ENCODE peak calls at places on chromosomes 3 and 15, in nine cellular contexts. One of them, this sample, is unnamed.

GRCh38 chr3:153443961-153444360 is 281.9 kb downstream of the RAP2B start:
- DNase-seq in astrocyte of the cerebellum: no peak
- DNase-seq in sigmoid colon: no peak
- DNase-seq in A549: no peak
- DNase-seq in lower lobe of right lung: no peak
- DNase-seq in HAP-1: peak; percentile 33
- DNase-seq in astrocyte of the spinal cord: no peak
- DNase-seq in kidney epithelial cell: no peak
- DNase-seq in heart right ventricle: no peak
- DNase-seq in this sample: no peak

GRCh38 chr3:89113887-89114840 is 6.7 kb downstream of the EPHA3 start:
- DNase-seq in heart right ventricle: peak; percentile 72
- DNase-seq in lower lobe of right lung: peak; percentile 67
- DNase-seq in astrocyte of the cerebellum: peak; percentile 38
- DNase-seq in A549: no peak
- DNase-seq in astrocyte of the spinal cord: peak; percentile 74
- DNase-seq in kidney epithelial cell: peak; percentile 31
- DNase-seq in HAP-1: peak; percentile 86
- DNase-seq in sigmoid colon: peak; percentile 76
- DNase-seq in this sample: no peak

GRCh38 chr15:41506796-41507341 is 6.8 kb downstream of the LTK start:
- DNase-seq in lower lobe of right lung: no peak
- DNase-seq in kidney epithelial cell: no peak
- DNase-seq in astrocyte of the cerebellum: no peak
- DNase-seq in A549: no peak
- DNase-seq in astrocyte of the spinal cord: no peak
- DNase-seq in sigmoid colon: no peak
- DNase-seq in heart right ventricle: no peak
- DNase-seq in HAP-1: no peak
- DNase-seq in this sample: no peak

GRCh38 chr15:71518661-71519060 is 291.7 kb upstream of the NR2E3 start:
- DNase-seq in lower lobe of right lung: no peak
- DNase-seq in HAP-1: no peak
- DNase-seq in A549: no peak
- DNase-seq in kidney epithelial cell: no peak
- DNase-seq in astrocyte of the spinal cord: no peak
- DNase-seq in sigmoid colon: no peak
- DNase-seq in heart right ventricle: no peak
- DNase-seq in astrocyte of the cerebellum: no peak
- DNase-seq in this sample: no peak

GRCh38 chr3:39401983-39402382 is 4.5 kb upstream of the RPSA start:
- DNase-seq in lower lobe of right lung: no peak
- DNase-seq in astrocyte of the cerebellum: no peak
- DNase-seq in kidney epithelial cell: no peak
- DNase-seq in astrocyte of the spinal cord: no peak
- DNase-seq in A549: no peak
- DNase-seq in HAP-1: no peak
- DNase-seq in sigmoid colon: no peak
- DNase-seq in heart right ventricle: no peak
- DNase-seq in this sample: no peak

GRCh38 chr3:104887069-104887468 is 479.6 kb upstream of the ALCAM start:
- DNase-seq in A549: no peak
- DNase-seq in astrocyte of the cerebellum: no peak
- DNase-seq in sigmoid colon: no peak
- DNase-seq in lower lobe of right lung: no peak
- DNase-seq in astrocyte of the spinal cord: no peak
- DNase-seq in heart right ventricle: no peak
- DNase-seq in HAP-1: no peak
- DNase-seq in kidney epithelial cell: no peak
- DNase-seq in this sample: no peak

GRCh38 chr3:134694445-134694844 is 43.6 kb upstream of the KY start:
- DNase-seq in heart right ventricle: no peak
- DNase-seq in astrocyte of the cerebellum: no peak
- DNase-seq in kidney epithelial cell: no peak
- DNase-seq in A549: no peak
- DNase-seq in HAP-1: no peak
- DNase-seq in sigmoid colon: no peak
- DNase-seq in astrocyte of the spinal cord: no peak
- DNase-seq in lower lobe of right lung: no peak
- DNase-seq in this sample: no peak

GRCh38 chr15:62591842-62592838 is 427.1 kb upstream of the C2CD4B start:
- DNase-seq in lower lobe of right lung: no peak
- DNase-seq in astrocyte of the cerebellum: no peak
- DNase-seq in astrocyte of the spinal cord: peak; percentile 17
- DNase-seq in heart right ventricle: no peak
- DNase-seq in sigmoid colon: no peak
- DNase-seq in HAP-1: no peak
- DNase-seq in A549: no peak
- DNase-seq in kidney epithelial cell: no peak
- DNase-seq in this sample: no peak

GRCh38 chr15:44096596-44096995 is 98.5 kb downstream of the FRMD5 start:
- DNase-seq in astrocyte of the cerebellum: no peak
- DNase-seq in A549: no peak
- DNase-seq in astrocyte of the spinal cord: no peak
- DNase-seq in kidney epithelial cell: no peak
- DNase-seq in heart right ventricle: no peak
- DNase-seq in HAP-1: no peak
- DNase-seq in sigmoid colon: no peak
- DNase-seq in lower lobe of right lung: no peak
- DNase-seq in this sample: no peak

GRCh38 chr15:92012368-92012629 is 158.8 kb downstream of the SLCO3A1 start:
- DNase-seq in lower lobe of right lung: no peak
- DNase-seq in astrocyte of the spinal cord: no peak
- DNase-seq in kidney epithelial cell: no peak
- DNase-seq in HAP-1: no peak
- DNase-seq in astrocyte of the cerebellum: no peak
- DNase-seq in sigmoid colon: no peak
- DNase-seq in heart right ventricle: no peak
- DNase-seq in A549: no peak
- DNase-seq in this sample: no peak

GRCh38 chr3:184229424-184230080 is at the start of gene VWA5B2:
- DNase-seq in HAP-1: peak; percentile 81
- DNase-seq in heart right ventricle: peak; percentile 67
- DNase-seq in lower lobe of right lung: peak; percentile 66
- DNase-seq in A549: peak; percentile 80
- DNase-seq in astrocyte of the cerebellum: no peak
- DNase-seq in astrocyte of the spinal cord: peak; percentile 18
- DNase-seq in kidney epithelial cell: no peak
- DNase-seq in sigmoid colon: no peak
- DNase-seq in this sample: no peak

GRCh38 chr3:172622916-172623700 is 87.8 kb downstream of the NCEH1 start:
- DNase-seq in HAP-1: peak; percentile 57
- DNase-seq in lower lobe of right lung: no peak
- DNase-seq in A549: no peak
- DNase-seq in heart right ventricle: no peak
- DNase-seq in astrocyte of the cerebellum: peak; percentile 82
- DNase-seq in sigmoid colon: no peak
- DNase-seq in astrocyte of the spinal cord: peak; percentile 79
- DNase-seq in kidney epithelial cell: no peak
- DNase-seq in this sample: no peak

GRCh38 chr3:69420781-69421520 is 35.1 kb upstream of the FRMD4B start:
- DNase-seq in astrocyte of the spinal cord: no peak
- DNase-seq in heart right ventricle: no peak
- DNase-seq in kidney epithelial cell: no peak
- DNase-seq in HAP-1: no peak
- DNase-seq in lower lobe of right lung: no peak
- DNase-seq in sigmoid colon: no peak
- DNase-seq in A549: no peak
- DNase-seq in astrocyte of the cerebellum: no peak
- DNase-seq in this sample: no peak

GRCh38 chr3:132261501-132261900 is 55.7 kb upstream of the ACP3 start:
- DNase-seq in astrocyte of the spinal cord: no peak
- DNase-seq in astrocyte of the cerebellum: no peak
- DNase-seq in kidney epithelial cell: no peak
- DNase-seq in A549: no peak
- DNase-seq in sigmoid colon: no peak
- DNase-seq in HAP-1: no peak
- DNase-seq in lower lobe of right lung: no peak
- DNase-seq in heart right ventricle: no peak
- DNase-seq in this sample: no peak

GRCh38 chr15:67611803-67612369 is 69.4 kb downstream of the MAP2K5 start:
- DNase-seq in sigmoid colon: no peak
- DNase-seq in HAP-1: no peak
- DNase-seq in lower lobe of right lung: no peak
- DNase-seq in heart right ventricle: no peak
- DNase-seq in astrocyte of the spinal cord: no peak
- DNase-seq in astrocyte of the cerebellum: no peak
- DNase-seq in kidney epithelial cell: no peak
- DNase-seq in A549: no peak
- DNase-seq in this sample: no peak

GRCh38 chr3:108940568-108941285 is 13.0 kb downstream of the GUCA1C start:
- DNase-seq in sigmoid colon: no peak
- DNase-seq in lower lobe of right lung: no peak
- DNase-seq in astrocyte of the spinal cord: no peak
- DNase-seq in A549: no peak
- DNase-seq in astrocyte of the cerebellum: peak; percentile 20
- DNase-seq in HAP-1: no peak
- DNase-seq in kidney epithelial cell: no peak
- DNase-seq in heart right ventricle: no peak
- DNase-seq in this sample: no peak

GRCh38 chr3:5002174-5002870 is 23.1 kb downstream of the BHLHE40 start:
- DNase-seq in lower lobe of right lung: no peak
- DNase-seq in astrocyte of the cerebellum: no peak
- DNase-seq in astrocyte of the spinal cord: no peak
- DNase-seq in sigmoid colon: peak; percentile 13
- DNase-seq in A549: no peak
- DNase-seq in kidney epithelial cell: no peak
- DNase-seq in HAP-1: no peak
- DNase-seq in heart right ventricle: no peak
- DNase-seq in this sample: no peak
- H3K4me3 ChIP-seq in lower lobe of right lung: no peak overlapping the region
- H3K4me3 ChIP-seq in astrocyte of the cerebellum: no peak overlapping the region
- H3K4me3 ChIP-seq in astrocyte of the spinal cord: no peak overlapping the region
- H3K4me3 ChIP-seq in sigmoid colon: no peak overlapping the region
- H3K4me3 ChIP-seq in A549: no peak overlapping the region
- H3K4me3 ChIP-seq in kidney epithelial cell: no peak overlapping the region
- H3K4me3 ChIP-seq in HAP-1: no peak overlapping the region
- H3K4me3 ChIP-seq in heart right ventricle: no peak overlapping the region
- H3K4me3 ChIP-seq in this sample: no peak overlapping the region

DNA sequence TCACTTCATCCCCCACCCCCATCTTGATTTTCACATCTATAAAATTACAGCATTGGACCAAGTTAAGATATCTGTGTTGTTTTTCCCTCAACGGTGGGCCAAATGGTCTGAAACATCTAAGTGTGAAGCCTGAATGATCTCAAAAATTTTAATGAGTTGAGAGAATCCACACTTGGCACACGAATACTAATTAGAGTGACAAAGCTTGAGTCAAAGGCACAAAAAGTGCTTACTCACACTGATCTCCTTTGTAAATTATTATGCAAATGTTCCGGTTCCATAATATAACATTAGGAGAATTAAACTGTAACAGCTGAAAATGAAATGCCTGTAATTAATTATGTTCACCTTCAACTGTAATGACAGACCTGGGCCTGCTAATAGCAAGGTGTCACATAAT is 33.6 kb downstream of the GPR176 start:
- DNase-seq in heart right ventricle: no peak
- DNase-seq in sigmoid colon: no peak
- DNase-seq in lower lobe of right lung: no peak
- DNase-seq in astrocyte of the cerebellum: no peak
- DNase-seq in HAP-1: peak; percentile 34
- DNase-seq in kidney epithelial cell: no peak
- DNase-seq in A549: no peak
- DNase-seq in astrocyte of the spinal cord: no peak
- DNase-seq in this sample: no peak
- H3K4me3 ChIP-seq in heart right ventricle: no peak overlapping the region
- H3K4me3 ChIP-seq in sigmoid colon: no peak overlapping the region
- H3K4me3 ChIP-seq in lower lobe of right lung: no peak overlapping the region
- H3K4me3 ChIP-seq in astrocyte of the cerebellum: no peak overlapping the region
- H3K4me3 ChIP-seq in HAP-1: no peak overlapping the region
- H3K4me3 ChIP-seq in kidney epithelial cell: no peak overlapping the region
- H3K4me3 ChIP-seq in A549: no peak overlapping the region
- H3K4me3 ChIP-seq in astrocyte of the spinal cord: no peak overlapping the region
- H3K4me3 ChIP-seq in this sample: no peak overlapping the region

DNA sequence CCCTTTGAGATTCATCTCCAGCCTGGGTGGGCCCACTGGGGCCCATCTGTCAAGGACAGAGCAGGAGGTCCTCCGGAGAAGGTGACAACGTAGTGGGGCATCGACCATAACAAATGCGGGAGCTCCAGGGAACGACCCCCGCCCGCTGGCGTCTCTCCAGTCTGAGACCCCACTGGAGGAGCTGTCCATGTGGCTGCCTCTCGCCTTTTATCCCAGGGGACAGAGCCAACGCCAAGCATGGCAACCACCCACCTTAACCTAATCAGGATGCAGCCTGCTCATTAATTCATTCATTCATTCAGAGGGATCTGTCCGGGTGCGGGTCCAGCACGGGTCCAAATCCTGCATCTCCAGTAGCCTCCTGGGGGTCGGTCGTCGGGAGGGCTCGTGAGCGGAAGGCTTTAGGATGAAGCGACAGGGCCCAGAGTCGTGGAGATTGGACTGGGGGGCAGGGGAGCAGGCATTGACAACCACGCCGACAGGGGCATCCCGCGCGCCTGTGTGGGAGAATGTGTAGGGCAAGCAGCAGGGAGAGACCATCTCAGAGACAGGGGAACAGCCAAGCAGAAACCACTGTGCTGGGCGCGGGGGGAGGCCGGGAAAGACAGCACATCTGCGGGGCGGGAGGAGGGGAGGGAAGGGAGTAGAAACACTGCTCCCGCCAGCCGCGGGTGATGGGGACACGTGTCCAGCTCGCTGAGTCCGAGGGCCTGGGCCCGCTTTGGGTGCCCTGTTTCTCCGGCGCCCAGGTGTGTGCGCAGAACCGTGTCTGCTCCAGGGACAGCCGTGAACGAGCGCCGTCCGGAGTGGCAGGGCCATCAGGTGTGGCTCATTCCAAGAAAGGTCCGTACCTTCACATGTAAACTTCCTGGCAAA is 1.9 kb downstream of the PIGZ start:
- DNase-seq in HAP-1: no peak
- DNase-seq in astrocyte of the spinal cord: no peak
- DNase-seq in heart right ventricle: no peak
- DNase-seq in kidney epithelial cell: no peak
- DNase-seq in A549: no peak
- DNase-seq in astrocyte of the cerebellum: no peak
- DNase-seq in lower lobe of right lung: no peak
- DNase-seq in sigmoid colon: no peak
- DNase-seq in this sample: no peak
- H3K4me3 ChIP-seq in HAP-1: no peak overlapping the region
- H3K4me3 ChIP-seq in astrocyte of the spinal cord: no peak overlapping the region
- H3K4me3 ChIP-seq in heart right ventricle: no peak overlapping the region
- H3K4me3 ChIP-seq in kidney epithelial cell: no peak overlapping the region
- H3K4me3 ChIP-seq in A549: no peak overlapping the region
- H3K4me3 ChIP-seq in astrocyte of the cerebellum: no peak overlapping the region
- H3K4me3 ChIP-seq in lower lobe of right lung: no peak overlapping the region
- H3K4me3 ChIP-seq in sigmoid colon: no peak overlapping the region
- H3K4me3 ChIP-seq in this sample: no peak overlapping the region

DNA sequence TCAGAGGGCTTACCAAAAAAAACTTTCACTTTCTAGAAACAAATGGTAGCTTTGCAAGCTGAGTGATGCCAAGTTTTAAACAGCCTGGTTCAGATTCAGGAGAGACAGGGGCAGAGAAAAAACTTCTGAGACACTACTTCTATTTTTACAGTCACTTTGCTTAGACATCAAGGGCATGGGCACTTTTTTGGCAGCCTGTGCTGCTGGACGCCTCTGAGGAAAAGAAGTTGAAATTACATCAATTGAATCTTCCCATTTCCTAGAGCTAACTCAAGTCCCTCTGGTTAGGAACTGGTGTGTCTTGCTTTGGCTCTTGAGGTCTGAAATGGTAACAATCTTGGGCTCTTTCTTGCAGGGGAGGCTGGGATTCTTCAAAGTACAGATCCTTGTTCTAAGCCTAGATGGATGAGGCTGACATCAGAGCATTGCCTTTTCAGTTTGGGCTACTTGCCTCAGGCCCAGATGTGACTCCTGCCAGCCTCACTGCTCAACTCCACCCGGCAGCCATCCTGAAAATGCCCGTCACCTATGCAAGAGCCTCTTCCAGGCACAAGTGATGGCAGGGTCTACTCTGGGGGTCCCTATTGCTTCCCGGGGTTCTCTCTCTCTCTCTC is 357.5 kb downstream of the FOXP1 start:
- DNase-seq in astrocyte of the spinal cord: no peak
- DNase-seq in A549: no peak
- DNase-seq in kidney epithelial cell: no peak
- DNase-seq in HAP-1: no peak
- DNase-seq in sigmoid colon: no peak
- DNase-seq in lower lobe of right lung: no peak
- DNase-seq in heart right ventricle: no peak
- DNase-seq in astrocyte of the cerebellum: no peak
- DNase-seq in this sample: no peak
- H3K4me3 ChIP-seq in astrocyte of the spinal cord: no peak overlapping the region
- H3K4me3 ChIP-seq in A549: no peak overlapping the region
- H3K4me3 ChIP-seq in kidney epithelial cell: no peak overlapping the region
- H3K4me3 ChIP-seq in HAP-1: no peak overlapping the region
- H3K4me3 ChIP-seq in sigmoid colon: no peak overlapping the region
- H3K4me3 ChIP-seq in lower lobe of right lung: peak overlapping the region; percentile 34
- H3K4me3 ChIP-seq in heart right ventricle: peak overlapping the region; percentile 20
- H3K4me3 ChIP-seq in astrocyte of the cerebellum: no peak overlapping the region
- H3K4me3 ChIP-seq in this sample: no peak overlapping the region

This sample was measured in skeletal muscle cell.